ENCODE peak calls at places on chromosomes 7 and 10, in seven cellular contexts. One of them, this sample, is unnamed.

GRCh38 chr10:103712898-103713498 is 142.4 kb downstream of the SH3PXD2A start:
- DNase-seq in activated CD4-positive, alpha-beta T cell treated with anti-CD3 and anti-CD28 coated beads, Interleukin-2, amount 50 U/mL, for 48 hours: peak; percentile 90
- DNase-seq in effector CD4-positive, alpha-beta T cell: peak; percentile 71
- DNase-seq in tibial artery: peak; percentile 89
- DNase-seq in RWPE1: peak; percentile 65
- DNase-seq in chondrocyte: no peak
- DNase-seq in EL: peak; percentile 76
- DNase-seq in this sample: peak; percentile 85

GRCh38 chr10:132889091-132889490 is 53.3 kb downstream of the CFAP46 start:
- DNase-seq in activated CD4-positive, alpha-beta T cell treated with anti-CD3 and anti-CD28 coated beads, Interleukin-2, amount 50 U/mL, for 48 hours: no peak
- DNase-seq in effector CD4-positive, alpha-beta T cell: no peak
- DNase-seq in RWPE1: no peak
- DNase-seq in tibial artery: peak; percentile 7
- DNase-seq in chondrocyte: peak; percentile 69
- DNase-seq in EL: no peak
- DNase-seq in this sample: no peak

GRCh38 chr10:92342801-92343200 is 51.8 kb downstream of the MARCHF5 start:
- DNase-seq in chondrocyte: no peak
- DNase-seq in effector CD4-positive, alpha-beta T cell: no peak
- DNase-seq in EL: peak; percentile 81
- DNase-seq in RWPE1: no peak
- DNase-seq in tibial artery: no peak
- DNase-seq in activated CD4-positive, alpha-beta T cell treated with anti-CD3 and anti-CD28 coated beads, Interleukin-2, amount 50 U/mL, for 48 hours: no peak
- DNase-seq in this sample: no peak

GRCh38 chr10:124603376-124604213 is 140.6 kb downstream of the FAM53B start:
- DNase-seq in activated CD4-positive, alpha-beta T cell treated with anti-CD3 and anti-CD28 coated beads, Interleukin-2, amount 50 U/mL, for 48 hours: no peak
- DNase-seq in chondrocyte: peak; percentile 87
- DNase-seq in RWPE1: no peak
- DNase-seq in effector CD4-positive, alpha-beta T cell: no peak
- DNase-seq in EL: no peak
- DNase-seq in tibial artery: no peak
- DNase-seq in this sample: no peak

GRCh38 chr10:23197416-23197861 is 5.3 kb downstream of the PTF1A start:
- DNase-seq in chondrocyte: no peak
- DNase-seq in EL: no peak
- DNase-seq in RWPE1: no peak
- DNase-seq in activated CD4-positive, alpha-beta T cell treated with anti-CD3 and anti-CD28 coated beads, Interleukin-2, amount 50 U/mL, for 48 hours: no peak
- DNase-seq in effector CD4-positive, alpha-beta T cell: no peak
- DNase-seq in tibial artery: no peak
- DNase-seq in this sample: peak; percentile 47

GRCh38 chr10:46282460-46283216 is 4.2 kb upstream of the ANTXRL start:
- DNase-seq in effector CD4-positive, alpha-beta T cell: peak; percentile 48
- DNase-seq in EL: peak; percentile 82
- DNase-seq in tibial artery: peak; percentile 84
- DNase-seq in chondrocyte: no peak
- DNase-seq in activated CD4-positive, alpha-beta T cell treated with anti-CD3 and anti-CD28 coated beads, Interleukin-2, amount 50 U/mL, for 48 hours: peak; percentile 74
- DNase-seq in RWPE1: peak; percentile 20
- DNase-seq in this sample: peak; percentile 70

GRCh38 chr7:137909042-137909441 is 62.3 kb upstream of the DGKI start:
- DNase-seq in activated CD4-positive, alpha-beta T cell treated with anti-CD3 and anti-CD28 coated beads, Interleukin-2, amount 50 U/mL, for 48 hours: no peak
- DNase-seq in effector CD4-positive, alpha-beta T cell: no peak
- DNase-seq in RWPE1: no peak
- DNase-seq in EL: no peak
- DNase-seq in chondrocyte: no peak
- DNase-seq in tibial artery: peak; percentile 59
- DNase-seq in this sample: no peak

GRCh38 chr10:80187465-80188409 is 17.6 kb downstream of the ANXA11 start:
- DNase-seq in EL: no peak
- DNase-seq in effector CD4-positive, alpha-beta T cell: peak; percentile 77
- DNase-seq in RWPE1: no peak
- DNase-seq in chondrocyte: peak; percentile 57
- DNase-seq in activated CD4-positive, alpha-beta T cell treated with anti-CD3 and anti-CD28 coated beads, Interleukin-2, amount 50 U/mL, for 48 hours: peak; percentile 62
- DNase-seq in tibial artery: no peak
- DNase-seq in this sample: no peak

GRCh38 chr10:51397695-51398094 is 301.7 kb downstream of the CSTF2T start:
- DNase-seq in tibial artery: peak; percentile 65
- DNase-seq in activated CD4-positive, alpha-beta T cell treated with anti-CD3 and anti-CD28 coated beads, Interleukin-2, amount 50 U/mL, for 48 hours: no peak
- DNase-seq in chondrocyte: no peak
- DNase-seq in EL: peak; percentile 67
- DNase-seq in RWPE1: peak; percentile 67
- DNase-seq in effector CD4-positive, alpha-beta T cell: no peak
- DNase-seq in this sample: no peak

GRCh38 chr10:283916-284356 is 148.7 kb downstream of the ZMYND11 start:
- DNase-seq in effector CD4-positive, alpha-beta T cell: no peak
- DNase-seq in activated CD4-positive, alpha-beta T cell treated with anti-CD3 and anti-CD28 coated beads, Interleukin-2, amount 50 U/mL, for 48 hours: peak; percentile 59
- DNase-seq in tibial artery: no peak
- DNase-seq in RWPE1: no peak
- DNase-seq in chondrocyte: no peak
- DNase-seq in EL: no peak
- DNase-seq in this sample: no peak

GRCh38 chr7:155694846-155695245 is 50.4 kb downstream of the RBM33 start:
- DNase-seq in effector CD4-positive, alpha-beta T cell: no peak
- DNase-seq in RWPE1: no peak
- DNase-seq in activated CD4-positive, alpha-beta T cell treated with anti-CD3 and anti-CD28 coated beads, Interleukin-2, amount 50 U/mL, for 48 hours: no peak
- DNase-seq in chondrocyte: no peak
- DNase-seq in tibial artery: no peak
- DNase-seq in EL: no peak
- DNase-seq in this sample: no peak

GRCh38 chr10:19930936-19931859 is 115.0 kb downstream of the PLXDC2 start:
- DNase-seq in activated CD4-positive, alpha-beta T cell treated with anti-CD3 and anti-CD28 coated beads, Interleukin-2, amount 50 U/mL, for 48 hours: no peak
- DNase-seq in chondrocyte: no peak
- DNase-seq in tibial artery: no peak
- DNase-seq in RWPE1: peak; percentile 60
- DNase-seq in EL: no peak
- DNase-seq in effector CD4-positive, alpha-beta T cell: no peak
- DNase-seq in this sample: no peak

GRCh38 chr7:120997902-120998301 is 9.4 kb downstream of the CPED1 start:
- DNase-seq in RWPE1: no peak
- DNase-seq in chondrocyte: no peak
- DNase-seq in effector CD4-positive, alpha-beta T cell: no peak
- DNase-seq in EL: no peak
- DNase-seq in activated CD4-positive, alpha-beta T cell treated with anti-CD3 and anti-CD28 coated beads, Interleukin-2, amount 50 U/mL, for 48 hours: no peak
- DNase-seq in tibial artery: peak; percentile 50
- DNase-seq in this sample: no peak

GRCh38 chr10:14773551-14774213 is 1.0 kb downstream of the FAM107B start:
- DNase-seq in EL: no peak
- DNase-seq in chondrocyte: no peak
- DNase-seq in activated CD4-positive, alpha-beta T cell treated with anti-CD3 and anti-CD28 coated beads, Interleukin-2, amount 50 U/mL, for 48 hours: no peak
- DNase-seq in effector CD4-positive, alpha-beta T cell: no peak
- DNase-seq in RWPE1: no peak
- DNase-seq in tibial artery: no peak
- DNase-seq in this sample: no peak

GRCh38 chr10:46220872-46221538 is 65.8 kb upstream of the ANTXRL start:
- DNase-seq in chondrocyte: peak; percentile 73
- DNase-seq in tibial artery: no peak
- DNase-seq in activated CD4-positive, alpha-beta T cell treated with anti-CD3 and anti-CD28 coated beads, Interleukin-2, amount 50 U/mL, for 48 hours: no peak
- DNase-seq in RWPE1: no peak
- DNase-seq in effector CD4-positive, alpha-beta T cell: no peak
- DNase-seq in EL: no peak
- DNase-seq in this sample: no peak

GRCh38 chr10:33335800-33336605 is 1.5 kb upstream of the NRP1 start:
- DNase-seq in RWPE1: peak; percentile 50
- DNase-seq in activated CD4-positive, alpha-beta T cell treated with anti-CD3 and anti-CD28 coated beads, Interleukin-2, amount 50 U/mL, for 48 hours: peak; percentile 6
- DNase-seq in effector CD4-positive, alpha-beta T cell: no peak
- DNase-seq in chondrocyte: peak; percentile 92
- DNase-seq in EL: peak; percentile 82
- DNase-seq in tibial artery: peak; percentile 53
- DNase-seq in this sample: peak; percentile 60

This sample was measured in ecto neural progenitor cell.